ENCODE peak calls at places on chromosomes 7 and 10, in four cellular contexts. One of them, this sample, is unnamed.

GRCh38 chr7:35723011-35723410 is 28.1 kb upstream of the HERPUD2 start:
- DNase-seq in Peyer's patch: no peak
- DNase-seq in upper lobe of right lung: no peak
- DNase-seq in hepatocyte: no peak
- DNase-seq in this sample: peak; percentile 41

GRCh38 chr7:139853576-139854511 is 24.8 kb downstream of the TBXAS1 start:
- DNase-seq in Peyer's patch: no peak
- DNase-seq in upper lobe of right lung: no peak
- DNase-seq in hepatocyte: no peak
- DNase-seq in this sample: no peak

GRCh38 chr10:4018054-4018511 is 233.1 kb upstream of the KLF6 start:
- DNase-seq in Peyer's patch: no peak
- DNase-seq in upper lobe of right lung: no peak
- DNase-seq in hepatocyte: no peak
- DNase-seq in this sample: no peak

GRCh38 chr10:132904169-132904813 is 38.1 kb downstream of the CFAP46 start:
- DNase-seq in Peyer's patch: peak; percentile 46
- DNase-seq in upper lobe of right lung: peak; percentile 70
- DNase-seq in hepatocyte: peak; percentile 66
- DNase-seq in this sample: peak; percentile 8

GRCh38 chr10:13502384-13502783 is 26.4 kb downstream of the BEND7 start:
- DNase-seq in Peyer's patch: no peak
- DNase-seq in upper lobe of right lung: no peak
- DNase-seq in hepatocyte: no peak
- DNase-seq in this sample: no peak

GRCh38 chr10:132186488-132187413 is at the start of gene DPYSL4:
- DNase-seq in Peyer's patch: no peak
- DNase-seq in upper lobe of right lung: no peak
- DNase-seq in hepatocyte: peak; percentile 56
- DNase-seq in this sample: no peak

GRCh38 chr7:157274991-157275427 is 61.8 kb upstream of the DNAJB6 start:
- DNase-seq in Peyer's patch: peak; percentile 42
- DNase-seq in upper lobe of right lung: peak; percentile 66
- DNase-seq in hepatocyte: no peak
- DNase-seq in this sample: no peak

GRCh38 chr7:154841731-154842331 is 161.1 kb downstream of the PAXIP1 start:
- DNase-seq in Peyer's patch: no peak
- DNase-seq in upper lobe of right lung: no peak
- DNase-seq in hepatocyte: peak; percentile 44
- DNase-seq in this sample: no peak

GRCh38 chr10:99921948-99922347 is 87.8 kb downstream of the DNMBP start:
- DNase-seq in Peyer's patch: no peak
- DNase-seq in upper lobe of right lung: no peak
- DNase-seq in hepatocyte: no peak
- DNase-seq in this sample: no peak

GRCh38 chr10:35216303-35216905 is 89.8 kb downstream of the CREM start:
- DNase-seq in Peyer's patch: peak; percentile 68
- DNase-seq in upper lobe of right lung: no peak
- DNase-seq in hepatocyte: no peak
- DNase-seq in this sample: no peak

GRCh38 chr10:11804336-11804735 is 18.8 kb upstream of the PROSER2 start:
- DNase-seq in Peyer's patch: no peak
- DNase-seq in upper lobe of right lung: no peak
- DNase-seq in hepatocyte: no peak
- DNase-seq in this sample: no peak

GRCh38 chr10:54133201-54133600 is 667.8 kb downstream of the PCDH15 start:
- DNase-seq in Peyer's patch: no peak
- DNase-seq in upper lobe of right lung: no peak
- DNase-seq in hepatocyte: peak; percentile 16
- DNase-seq in this sample: no peak

GRCh38 chr10:110625356-110625894 is 18.7 kb upstream of the RBM20 start:
- DNase-seq in Peyer's patch: peak; percentile 70
- DNase-seq in upper lobe of right lung: no peak
- DNase-seq in hepatocyte: no peak
- DNase-seq in this sample: no peak

GRCh38 chr7:158829021-158829341 is 328 bp downstream of the ESYT2 start:
- DNase-seq in Peyer's patch: peak; percentile 82
- DNase-seq in upper lobe of right lung: peak; percentile 89
- DNase-seq in hepatocyte: peak; percentile 88
- DNase-seq in this sample: no peak

GRCh38 chr7:70060298-70061068 is 462.2 kb downstream of the AUTS2 start:
- DNase-seq in Peyer's patch: no peak
- DNase-seq in upper lobe of right lung: no peak
- DNase-seq in hepatocyte: no peak
- DNase-seq in this sample: no peak

GRCh38 chr7:74033372-74034311 is 5.7 kb downstream of the ELN start:
- DNase-seq in Peyer's patch: peak; percentile 59
- DNase-seq in upper lobe of right lung: peak; percentile 78
- DNase-seq in hepatocyte: peak; percentile 49
- DNase-seq in this sample: no peak

GRCh38 chr10:75018233-75018632 is 93.2 kb upstream of the SAMD8 start:
- DNase-seq in Peyer's patch: no peak
- DNase-seq in upper lobe of right lung: no peak
- DNase-seq in hepatocyte: no peak
- DNase-seq in this sample: no peak

GRCh38 chr7:70520604-70521003 is 611.3 kb upstream of the GALNT17 start:
- DNase-seq in Peyer's patch: no peak
- DNase-seq in upper lobe of right lung: no peak
- DNase-seq in hepatocyte: no peak
- DNase-seq in this sample: no peak

GRCh38 chr7:18638594-18639452 is 143.3 kb downstream of the HDAC9 start:
- DNase-seq in Peyer's patch: no peak
- DNase-seq in upper lobe of right lung: no peak
- DNase-seq in hepatocyte: no peak
- DNase-seq in this sample: no peak

GRCh38 chr10:127266431-127266830 is 70.0 kb upstream of the INSYN2A start:
- DNase-seq in Peyer's patch: no peak
- DNase-seq in upper lobe of right lung: no peak
- DNase-seq in hepatocyte: no peak
- DNase-seq in this sample: no peak

GRCh38 chr7:70092314-70093303 is 494.3 kb downstream of the AUTS2 start:
- DNase-seq in Peyer's patch: no peak
- DNase-seq in upper lobe of right lung: no peak
- DNase-seq in hepatocyte: peak; percentile 65
- DNase-seq in this sample: no peak

GRCh38 chr10:105644978-105645377 is 1003.9 kb downstream of the SORCS3 start:
- DNase-seq in Peyer's patch: no peak
- DNase-seq in upper lobe of right lung: no peak
- DNase-seq in hepatocyte: no peak
- DNase-seq in this sample: no peak

GRCh38 chr10:71266147-71266917 is 52.7 kb upstream of the SLC29A3 start:
- DNase-seq in Peyer's patch: peak; percentile 72
- DNase-seq in upper lobe of right lung: peak; percentile 76
- DNase-seq in hepatocyte: peak; percentile 72
- DNase-seq in this sample: no peak

GRCh38 chr7:156895024-156895780 is 2.2 kb upstream of the LMBR1 start:
- DNase-seq in Peyer's patch: no peak
- DNase-seq in upper lobe of right lung: no peak
- DNase-seq in hepatocyte: no peak
- DNase-seq in this sample: no peak

GRCh38 chr10:129417882-129418281 is 49.2 kb upstream of the MGMT start:
- DNase-seq in Peyer's patch: no peak
- DNase-seq in upper lobe of right lung: no peak
- DNase-seq in hepatocyte: no peak
- DNase-seq in this sample: no peak

GRCh38 chr7:158396301-158396905 is 191.2 kb downstream of the PTPRN2 start:
- DNase-seq in Peyer's patch: no peak
- DNase-seq in upper lobe of right lung: peak; percentile 61
- DNase-seq in hepatocyte: no peak
- DNase-seq in this sample: no peak

GRCh38 chr10:71740069-71740468 is 20.5 kb upstream of the C10orf105 start:
- DNase-seq in Peyer's patch: no peak
- DNase-seq in upper lobe of right lung: no peak
- DNase-seq in hepatocyte: peak; percentile 50
- DNase-seq in this sample: no peak

GRCh38 chr10:31157125-31157983 is 125.7 kb upstream of the ZNF438 start:
- DNase-seq in Peyer's patch: no peak
- DNase-seq in upper lobe of right lung: no peak
- DNase-seq in hepatocyte: peak; percentile 32
- DNase-seq in this sample: no peak

GRCh38 chr7:50335795-50336754 is 31.6 kb downstream of the IKZF1 start:
- DNase-seq in Peyer's patch: peak; percentile 81
- DNase-seq in upper lobe of right lung: peak; percentile 73
- DNase-seq in hepatocyte: no peak
- DNase-seq in this sample: peak; percentile 95

GRCh38 chr7:116210345-116211005 is at the start of gene TES:
- DNase-seq in Peyer's patch: peak; percentile 89
- DNase-seq in upper lobe of right lung: peak; percentile 91
- DNase-seq in hepatocyte: peak; percentile 92
- DNase-seq in this sample: peak; percentile 69
- H3K4me3 ChIP-seq in Peyer's patch: peak within 1 kb of the TSS; percentile 76
- H3K4me3 ChIP-seq in upper lobe of right lung: peak within 1 kb of the TSS; percentile 67
- H3K4me3 ChIP-seq in hepatocyte: peak within 1 kb of the TSS; percentile 78
- H3K4me3 ChIP-seq in this sample: peak within 1 kb of the TSS; percentile 62

DNA sequence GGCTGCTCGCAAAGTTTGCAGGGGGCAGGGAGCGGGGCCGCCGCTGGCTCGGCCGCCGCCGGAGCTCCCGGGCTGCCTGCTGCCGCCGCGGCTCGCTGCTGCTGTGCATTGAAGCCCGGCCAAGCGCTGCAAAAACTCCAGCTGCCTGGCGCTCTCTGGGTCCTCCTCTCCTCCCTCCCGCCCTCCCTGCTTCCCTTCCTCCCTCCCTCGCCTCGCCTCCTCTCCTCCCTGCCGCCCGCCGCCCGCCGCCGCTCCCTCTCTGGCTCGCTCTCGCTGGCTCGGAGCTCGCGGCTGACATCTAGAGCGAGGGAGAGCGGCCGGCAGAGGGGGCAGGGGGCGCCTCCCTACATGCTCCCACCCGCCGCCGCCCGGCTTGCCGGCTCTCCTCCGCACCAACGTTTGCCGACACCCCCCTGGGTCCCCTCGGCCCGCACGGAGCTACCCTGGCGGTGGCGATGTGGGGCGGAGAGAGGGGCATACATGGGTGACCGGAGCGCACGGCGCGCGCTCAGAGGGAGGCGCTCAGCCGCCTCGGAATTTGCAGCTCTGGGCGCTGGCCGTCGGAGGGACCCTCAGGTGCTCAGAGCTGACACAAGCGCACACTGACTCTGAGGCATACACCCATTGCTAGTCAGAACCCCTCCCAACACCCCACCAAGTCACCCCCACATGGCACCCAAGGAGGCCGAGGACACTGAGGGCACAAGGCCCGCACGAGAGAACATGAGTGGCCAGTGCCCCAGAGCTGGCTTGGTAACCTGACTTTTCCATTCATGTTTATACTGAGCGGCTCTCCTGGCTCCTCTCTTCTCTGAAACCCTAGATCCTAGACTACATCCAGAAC is 1.2 kb upstream of the PLXNA4 start:
- DNase-seq in Peyer's patch: peak; percentile 49
- DNase-seq in upper lobe of right lung: peak; percentile 76
- DNase-seq in hepatocyte: peak; percentile 83
- DNase-seq in this sample: no peak
- H3K4me1 ChIP-seq in Peyer's patch: peaks cover 20% of the 10 kb centered on the region
- H3K4me1 ChIP-seq in upper lobe of right lung: peaks cover 12% of the 10 kb centered on the region
- H3K4me1 ChIP-seq in hepatocyte: peaks cover 12% of the 10 kb centered on the region
- H3K4me1 ChIP-seq in this sample: peaks cover 8% of the 10 kb centered on the region

GRCh38 chr7:100687261-100687660 is 6.8 kb downstream of the GIGYF1 start:
- DNase-seq in Peyer's patch: no peak
- DNase-seq in upper lobe of right lung: no peak
- DNase-seq in hepatocyte: no peak
- DNase-seq in this sample: no peak

GRCh38 chr7:100688593-100688860 is 5.5 kb downstream of the GIGYF1 start:
- DNase-seq in Peyer's patch: no peak
- DNase-seq in upper lobe of right lung: no peak
- DNase-seq in hepatocyte: no peak
- DNase-seq in this sample: no peak

GRCh38 chr7:100689230-100690135 is 4.6 kb downstream of the GIGYF1 start:
- DNase-seq in Peyer's patch: no peak
- DNase-seq in upper lobe of right lung: peak; percentile 63
- DNase-seq in hepatocyte: no peak
- DNase-seq in this sample: no peak

GRCh38 chr7:100686822-100687211 is 7.2 kb downstream of the GIGYF1 start:
- DNase-seq in Peyer's patch: no peak
- DNase-seq in upper lobe of right lung: no peak
- DNase-seq in hepatocyte: no peak
- DNase-seq in this sample: no peak

GRCh38 chr7:100687740-100688592 is 6.1 kb downstream of the GIGYF1 start:
- DNase-seq in Peyer's patch: no peak
- DNase-seq in upper lobe of right lung: no peak
- DNase-seq in hepatocyte: no peak
- DNase-seq in this sample: no peak
- H3K36me3 ChIP-seq in Peyer's patch: no peaks in the 10 kb centered on the region
- H3K36me3 ChIP-seq in upper lobe of right lung: peaks cover 55% of the 10 kb centered on the region
- H3K36me3 ChIP-seq in hepatocyte: no peaks in the 10 kb centered on the region
- H3K36me3 ChIP-seq in this sample: peaks cover 52% of the 10 kb centered on the region

GRCh38 chr7:1045727-1046063 is 1.3 kb downstream of the GPR146 start:
- DNase-seq in Peyer's patch: no peak
- DNase-seq in upper lobe of right lung: no peak
- DNase-seq in hepatocyte: no peak
- DNase-seq in this sample: no peak

GRCh38 chr7:1045038-1045726 is 836 bp downstream of the GPR146 start:
- DNase-seq in Peyer's patch: no peak
- DNase-seq in upper lobe of right lung: no peak
- DNase-seq in hepatocyte: no peak
- DNase-seq in this sample: no peak

GRCh38 chr7:1044189-1045037 is at the start of gene GPR146:
- DNase-seq in Peyer's patch: peak; percentile 97
- DNase-seq in upper lobe of right lung: peak; percentile 99
- DNase-seq in hepatocyte: peak; percentile 99
- DNase-seq in this sample: peak; percentile 86

GRCh38 chr7:1049006-1049741 is 4.8 kb downstream of the GPR146 start:
- DNase-seq in Peyer's patch: no peak
- DNase-seq in upper lobe of right lung: no peak
- DNase-seq in hepatocyte: no peak
- DNase-seq in this sample: no peak

DNA sequence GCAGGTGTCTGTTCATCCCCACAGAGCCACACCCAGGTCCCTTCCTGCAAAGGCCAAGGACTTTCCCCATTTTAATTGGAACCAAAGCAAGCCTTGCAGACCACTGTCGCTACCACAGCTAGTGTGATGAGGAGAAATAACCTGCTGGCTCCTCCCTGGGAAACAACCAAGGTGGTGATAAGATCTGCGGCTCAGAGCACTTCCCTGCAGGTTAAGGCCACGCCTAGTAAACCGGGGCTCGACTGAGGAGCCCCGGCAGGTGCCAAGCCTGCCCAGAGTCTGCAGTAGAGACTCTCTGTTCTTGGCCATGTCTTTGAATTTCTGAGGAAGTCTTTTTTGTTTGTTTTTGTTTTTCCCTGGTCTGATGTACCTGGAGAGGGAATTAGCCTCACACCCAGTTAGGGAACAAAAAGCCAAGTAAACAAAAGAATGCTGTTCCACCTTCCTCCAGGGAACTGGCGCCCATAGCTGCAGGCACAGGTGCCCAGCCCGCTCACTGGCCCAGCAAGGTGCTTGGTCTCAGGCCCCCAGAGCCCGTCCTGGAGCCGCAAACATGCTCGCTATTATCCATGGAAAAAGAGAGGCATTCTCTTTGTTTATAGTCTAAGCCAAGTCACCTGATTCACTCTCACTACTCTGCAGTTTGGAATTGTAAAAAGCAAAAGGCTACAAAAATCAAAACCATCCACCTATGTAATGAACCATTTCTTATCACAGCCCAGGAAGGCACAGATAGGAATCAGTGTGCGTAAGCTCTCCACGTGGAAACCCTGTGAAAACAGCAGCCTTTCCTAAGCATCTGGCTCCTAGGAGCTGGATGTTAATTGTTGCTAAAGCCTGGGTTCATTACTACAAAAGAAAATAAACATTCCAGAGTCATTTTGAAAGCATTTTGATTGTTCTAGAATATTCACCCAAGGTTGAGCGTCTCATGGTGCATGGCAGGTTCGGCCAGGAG is 2.7 kb downstream of the GPR146 start:
- DNase-seq in Peyer's patch: no peak
- DNase-seq in upper lobe of right lung: no peak
- DNase-seq in hepatocyte: no peak
- DNase-seq in this sample: peak; percentile 73
- H3K4me3 ChIP-seq in Peyer's patch: no peak overlapping the region
- H3K4me3 ChIP-seq in upper lobe of right lung: no peak overlapping the region
- H3K4me3 ChIP-seq in hepatocyte: no peak overlapping the region
- H3K4me3 ChIP-seq in this sample: peak overlapping the region; percentile 14

This sample was measured in CD4-positive, alpha-beta memory T cell.